ENCODE peak calls at places on chromosomes 5 and 9, in six cellular contexts. B is progenitor cell of endocrine pancreas; L is ovary; G is stimulated activated CD4-positive, alpha-beta T cell treated with anti-CD3 and anti-CD28 coated beads, Interleukin-4, amount 100 ng/mL, for 1 hour; K is OCI-LY7; T is ELF-1. J is an unnamed sample.
A peak's percentile ranks its signal among the peaks of the same experiment; 100 is the strongest.

GRCh38 chr9:134895103-134895502 is 14.5 kb downstream of the FCN2 start:
- DNase-seq in B (no peak), L (no peak), G (no peak), K (no peak), T (no peak), J (no peak)

GRCh38 chr9:105833271-105833975 is 139.1 kb downstream of the TMEM38B start:
- DNase-seq in B (no peak), L (no peak), G (no peak), K (no peak), T (no peak), J (no peak)

GRCh38 chr9:82024931-82025330 is 36.4 kb downstream of the SPATA31D1 start:
- DNase-seq in B (no peak), L (no peak), G (no peak), K (no peak), T (no peak), J (no peak)

GRCh38 chr5:139104577-139105271 is 93.4 kb downstream of the SIL1 start:
- DNase-seq in B (no peak), L (peak; percentile 85), G (no peak), K (no peak), T (no peak), J (no peak)

GRCh38 chr5:74966151-74967050 is 86.0 kb downstream of the GCNT4 start:
- DNase-seq in B (no peak), L (no peak), G (no peak), K (no peak), T (no peak), J (no peak)

GRCh38 chr5:74342948-74343682 is 297.4 kb downstream of the ENC1 start:
- DNase-seq in B (no peak), L (no peak), G (no peak), K (no peak), T (no peak), J (no peak)

GRCh38 chr9:124017064-124017928 is 5.7 kb downstream of the LHX2 start:
- DNase-seq in B (no peak), L (no peak), G (no peak), K (no peak), T (peak; percentile 43), J (no peak)

GRCh38 chr5:43042626-43043399 is 2.7 kb upstream of the ANXA2R start:
- DNase-seq in B (no peak), L (peak; percentile 75), G (peak; percentile 64), K (peak; percentile 87), T (peak; percentile 72), J (peak; percentile 89)

GRCh38 chr5:56532411-56532935 is 282.9 kb upstream of the MAP3K1 start:
- DNase-seq in B (no peak), L (no peak), G (no peak), K (no peak), T (no peak), J (no peak)

GRCh38 chr9:132571806-132572600 is 10.4 kb upstream of the BARHL1 start:
- DNase-seq in B (no peak), L (no peak), G (no peak), K (no peak), T (no peak), J (no peak)

GRCh38 chr5:116559673-116560164 is 14.9 kb downstream of the SEMA6A start:
- DNase-seq in B (no peak), L (no peak), G (no peak), K (no peak), T (peak; percentile 64), J (no peak)

GRCh38 chr5:169631360-169631759 is 5.7 kb upstream of the DOCK2 start:
- DNase-seq in B (no peak), L (no peak), G (no peak), K (no peak), T (no peak), J (no peak)

GRCh38 chr9:136804509-136805206 is 3.1 kb upstream of the RABL6 start:
- DNase-seq in B (no peak), L (peak; percentile 41), G (no peak), K (no peak), T (no peak), J (no peak)

GRCh38 chr9:129282308-129283211 is 104.5 kb upstream of the IER5L start:
- DNase-seq in B (no peak), L (no peak), G (no peak), K (no peak), T (peak; percentile 60), J (no peak)